ENCODE peak calls at places on chromosomes 12 and 14, in nine cellular contexts. X, N, J, I, E, H, C, K and R are unnamed samples.
A peak's percentile ranks its signal among the peaks of the same experiment; 100 is the strongest.

GRCh38 chr12:14893471-14894250 is 8.0 kb upstream of the MGP start:
- DNase-seq in N (no peak), K (no peak), J (no peak), C (no peak), E (no peak), X (no peak), H (peak; percentile 75), I (no peak), R (no peak)

GRCh38 chr12:124254126-124254525 is 40.8 kb upstream of the RFLNA start:
- DNase-seq in J (no peak), N (no peak), H (no peak), C (no peak), I (no peak), K (no peak), E (no peak), X (no peak), R (no peak)

GRCh38 chr14:61213116-61213720 is 67.9 kb downstream of the TMEM30B start:
- DNase-seq in E (no peak), X (no peak), N (no peak), H (no peak), C (no peak), I (no peak), J (no peak), K (no peak), R (no peak)

GRCh38 chr12:97556201-97556824 is 93.7 kb downstream of the RMST start:
- DNase-seq in K (peak; percentile 73), I (peak; percentile 77), J (no peak), X (no peak), N (no peak), C (peak; percentile 33), H (peak; percentile 73), E (no peak), R (no peak)

GRCh38 chr14:100576091-100577085 is 10.8 kb downstream of the BEGAIN start:
- DNase-seq in H (no peak), N (peak; percentile 46), X (no peak), K (no peak), I (no peak), E (no peak), C (no peak), J (no peak), R (peak; percentile 61)

GRCh38 chr14:90419200-90419599 is 22.4 kb downstream of the CALM1 start:
- DNase-seq in K (peak; percentile 43), J (peak; percentile 96), X (peak; percentile 60), H (peak; percentile 100), I (no peak), E (peak; percentile 47), N (peak; percentile 93), C (peak; percentile 74), R (no peak)

GRCh38 chr14:100159107-100159864 is at the start of gene DEGS2:
- DNase-seq in I (no peak), H (no peak), J (no peak), X (peak; percentile 79), C (peak; percentile 85), N (no peak), K (peak; percentile 60), E (no peak), R (peak; percentile 89)

GRCh38 chr12:6915023-6915788 is 826 bp downstream of the ENO2 start:
- DNase-seq in I (no peak), K (no peak), X (no peak), C (no peak), J (no peak), N (peak; percentile 67), H (no peak), E (no peak), R (peak; percentile 71)

DNA sequence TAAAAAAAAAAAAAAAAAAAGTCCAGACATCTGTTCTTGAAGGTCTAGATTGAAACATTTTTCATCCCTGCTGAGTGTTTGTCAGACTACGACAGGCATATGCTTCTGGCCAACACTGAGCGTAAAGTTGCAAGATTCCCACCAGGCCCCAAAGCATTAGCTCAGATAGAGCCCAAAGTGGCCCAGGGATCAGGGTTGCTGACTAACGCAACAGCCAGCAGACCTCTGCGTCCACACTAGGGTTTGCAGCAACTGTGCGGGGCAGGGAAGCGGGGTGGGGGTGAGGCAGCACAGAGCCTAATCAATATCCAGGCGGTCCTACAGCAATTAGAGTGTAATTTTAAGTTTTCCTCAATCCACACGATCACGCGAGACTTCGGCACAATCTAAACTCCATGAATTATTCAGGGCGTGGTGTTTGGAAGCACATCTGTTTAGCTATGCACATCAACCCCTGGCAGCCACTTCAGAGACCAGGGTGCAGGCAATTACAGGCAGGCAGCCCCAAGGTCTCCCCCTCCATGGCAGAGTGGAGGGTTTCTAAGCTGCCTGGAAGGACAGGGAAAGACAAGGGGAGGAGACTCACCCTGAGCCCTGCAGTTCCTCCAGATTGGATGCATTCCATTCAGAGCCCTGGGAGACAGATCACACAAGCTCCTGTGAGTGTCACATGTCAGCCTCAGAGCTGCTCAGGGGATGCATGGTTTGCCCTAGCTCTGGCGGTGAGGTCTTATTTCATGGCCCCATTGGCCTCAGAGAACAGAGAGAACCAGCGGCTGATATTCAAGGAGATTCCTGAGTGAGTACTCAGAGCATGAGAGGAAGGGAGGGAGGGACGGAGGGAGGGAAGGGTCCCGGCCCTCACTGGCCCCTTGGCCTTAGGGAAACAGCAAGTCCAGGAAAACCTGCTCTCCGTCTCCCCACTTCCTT is 55.4 kb downstream of the SSH1 start:
- DNase-seq in X (peak; percentile 27), C (no peak), I (no peak), N (peak; percentile 89), J (no peak), H (peak; percentile 69), K (no peak), E (no peak), R (peak; percentile 65)
- TF ChIP-seq POLR2AphosphoS5 in X (peak; percentile 21), C (no peak), I (no peak), N (peak; percentile 53), J (peak; percentile 58), H (peak; percentile 2), K (no peak), E (no peak), R (no peak)

GRCh38 chr14:68795602-68796417 is 2.9 kb upstream of the ZFP36L1 start:
- DNase-seq in E (no peak), H (peak; percentile 75), C (peak; percentile 85), I (peak; percentile 70), J (peak; percentile 96), K (peak; percentile 86), N (peak; percentile 95), X (peak; percentile 87), R (peak; percentile 97)
- TF ChIP-seq POLR2A in E (no peak), H (peak; percentile 1), C (no peak), I (peak; percentile 49), J (peak; percentile 64), K (peak; percentile 96), N (peak; percentile 84), X (peak; percentile 94), R (peak; percentile 9)

GRCh38 chr14:103708750-103709187 is 6.5 kb downstream of the XRCC3 start:
- DNase-seq in E (no peak), J (no peak), K (no peak), I (no peak), N (peak; percentile 85), X (no peak), H (no peak), C (peak; percentile 76), R (no peak)
- H3K4me1 ChIP-seq in E (no peaks in the 10 kb centered on the region), J (peaks cover 55% of the 10 kb centered on the region), K (peaks cover 61% of the 10 kb centered on the region), I (peaks cover 6% of the 10 kb centered on the region), N (peaks cover 39% of the 10 kb centered on the region), X (peaks cover 34% of the 10 kb centered on the region), H (peaks cover 43% of the 10 kb centered on the region), C (peaks cover 86% of the 10 kb centered on the region), R (peaks cover 59% of the 10 kb centered on the region)

GRCh38 chr12:132250707-132251106 is 78.7 kb downstream of the GALNT9 start:
- DNase-seq in H (no peak), K (no peak), N (no peak), I (no peak), X (no peak), C (no peak), E (no peak), J (no peak), R (peak; percentile 61)

GRCh38 chr12:132246997-132247717 is 82.2 kb downstream of the GALNT9 start:
- DNase-seq in I (no peak), H (no peak), X (no peak), K (no peak), C (no peak), J (no peak), E (no peak), N (no peak), R (peak; percentile 55)

GRCh38 chr12:132249747-132250478 is 79.5 kb downstream of the GALNT9 start:
- DNase-seq in N (no peak), J (no peak), K (no peak), X (no peak), E (no peak), C (no peak), H (no peak), I (no peak), R (peak; percentile 55)

GRCh38 chr12:132247718-132248438 is 81.5 kb downstream of the GALNT9 start:
- DNase-seq in J (no peak), N (no peak), E (no peak), X (no peak), H (no peak), K (no peak), C (no peak), I (no peak), R (peak; percentile 70)

DNA sequence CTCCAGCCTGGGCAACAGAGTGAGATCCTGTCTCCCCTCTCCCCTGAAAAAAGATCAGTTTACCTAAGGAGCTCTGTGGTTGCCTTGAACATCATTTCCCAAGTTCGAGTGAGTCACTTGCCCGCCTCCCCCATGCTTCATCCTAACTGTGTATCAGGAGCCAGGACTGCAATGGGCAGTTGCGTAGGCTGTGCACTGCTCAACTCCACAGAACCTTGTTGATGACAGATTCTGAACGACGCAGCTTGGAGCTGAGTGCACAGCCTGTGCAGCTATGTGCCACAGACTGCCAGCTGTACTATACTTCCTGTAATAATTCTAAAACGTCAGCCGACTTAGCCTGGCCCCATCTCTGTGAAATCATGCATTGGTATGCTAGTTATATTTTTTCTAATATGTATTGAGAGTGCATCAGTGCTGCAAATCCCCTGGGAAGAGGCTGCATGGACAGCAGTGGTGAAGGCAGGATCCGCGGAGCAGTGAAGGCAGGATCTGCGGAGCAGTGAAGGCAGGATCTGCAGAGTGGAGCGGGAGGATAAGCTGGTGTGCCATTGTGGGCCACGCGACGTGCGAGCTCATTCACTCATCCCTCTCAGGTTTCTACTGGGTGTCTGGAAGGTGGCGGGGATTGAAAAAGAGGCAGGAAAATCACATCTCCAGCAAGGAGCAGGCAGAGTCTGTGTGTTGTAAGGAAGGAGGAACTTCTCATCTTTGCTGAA is 80.8 kb downstream of the GALNT9 start:
- DNase-seq in E (no peak), N (no peak), C (no peak), K (no peak), I (no peak), H (no peak), J (no peak), X (no peak), R (peak; percentile 50)
- TF ChIP-seq POLR2AphosphoS5 in E (no peak), N (no peak), C (no peak), K (no peak), I (no peak), H (no peak), J (no peak), X (no peak), R (no peak)